ENCODE peak calls at places on chromosome 22, in six cellular contexts. C is AG04450; N is astrocyte of the spinal cord; L is body of pancreas; W is CD8-positive, alpha-beta T cell; Q is lung. U is an unnamed sample.

GRCh38 chr22:38310518-38311330 is 6.5 kb downstream of the CSNK1E start:
- DNase-seq in C (no peak), N (no peak), L (no peak), W (no peak), Q (no peak), U (no peak)

GRCh38 chr22:25853902-25854301 is 111.9 kb downstream of the MYO18B start:
- DNase-seq in C (no peak), N (no peak), L (no peak), W (no peak), Q (no peak), U (no peak)

GRCh38 chr22:24235315-24235714 is 9.6 kb downstream of the GGT5 start:
- DNase-seq in C (no peak), N (no peak), L (no peak), W (no peak), Q (no peak), U (no peak)

GRCh38 chr22:30614879-30615278 is 7.9 kb downstream of the TCN2 start:
- DNase-seq in C (no peak), N (no peak), L (no peak), W (no peak), Q (no peak), U (no peak)

GRCh38 chr22:29954203-29954855 is 71.4 kb downstream of the MTMR3 start:
- DNase-seq in C (no peak), N (no peak), L (no peak), W (no peak), Q (no peak), U (no peak)

GRCh38 chr22:48566741-48567140 is 1260.9 kb downstream of the BRD1 start:
- DNase-seq in C (no peak), N (no peak), L (no peak), W (no peak), Q (no peak), U (no peak)

GRCh38 chr22:36027579-36027959 is 1.1 kb downstream of the RBFOX2 start:
- DNase-seq in C (no peak), N (no peak), L (peak), W (no peak), Q (no peak), U (no peak)

GRCh38 chr22:22871536-22872278 is 15.9 kb upstream of the IGLL5 start:
- DNase-seq in C (no peak), N (no peak), L (no peak), W (no peak), Q (no peak), U (no peak)

GRCh38 chr22:26673485-26673884 is 16.1 kb downstream of the MIAT start:
- DNase-seq in C (no peak), N (no peak), L (no peak), W (peak), Q (no peak), U (peak)

GRCh38 chr22:47654922-47655451 is 892.5 kb downstream of the TBC1D22A start:
- DNase-seq in C (no peak), N (no peak), L (no peak), W (no peak), Q (no peak), U (no peak)

GRCh38 chr22:22239311-22239939 is 5.2 kb upstream of the VPREB1 start:
- DNase-seq in C (no peak), N (no peak), L (no peak), W (no peak), Q (no peak), U (no peak)

GRCh38 chr22:36586852-36587251 is 57.9 kb upstream of the EIF3D start:
- DNase-seq in C (no peak), N (no peak), L (no peak), W (no peak), Q (no peak), U (no peak)

GRCh38 chr22:20542736-20543135 is 35.3 kb downstream of the MED15 start:
- DNase-seq in C (no peak), N (no peak), L (no peak), W (no peak), Q (no peak), U (no peak)

GRCh38 chr22:24578355-24579241 is 14.3 kb downstream of the LRRC75B start:
- DNase-seq in C (no peak), N (no peak), L (no peak), W (no peak), Q (no peak), U (no peak)

GRCh38 chr22:30829901-30830550 is 135.4 kb downstream of the OSBP2 start:
- DNase-seq in C (peak), N (peak), L (no peak), W (no peak), Q (no peak), U (peak)

GRCh38 chr22:36329217-36330078 is 58.3 kb downstream of the MYH9 start:
- DNase-seq in C (peak), N (peak), L (peak), W (peak), Q (peak), U (peak)

GRCh38 chr22:19056951-19057401 is 65.2 kb downstream of the DGCR2 start:
- DNase-seq in C (no peak), N (no peak), L (no peak), W (no peak), Q (no peak), U (no peak)

GRCh38 chr22:24140357-24140756 is 40.9 kb upstream of the SUSD2 start:
- DNase-seq in C (no peak), N (no peak), L (no peak), W (no peak), Q (no peak), U (no peak)

GRCh38 chr22:20437253-20438065 is at the start of gene SCARF2:
- DNase-seq in C (no peak), N (peak), L (no peak), W (no peak), Q (no peak), U (peak)

GRCh38 chr22:17152340-17152739 is 6.7 kb downstream of the HDHD5 start:
- DNase-seq in C (no peak), N (no peak), L (no peak), W (no peak), Q (no peak), U (no peak)

GRCh38 chr22:30186048-30186447 is 60.5 kb downstream of the LIF start:
- DNase-seq in C (no peak), N (no peak), L (no peak), W (no peak), Q (no peak), U (no peak)

GRCh38 chr22:29992341-29993275 is 87.7 kb upstream of the HORMAD2 start:
- DNase-seq in C (no peak), N (peak), L (no peak), W (no peak), Q (no peak), U (no peak)

GRCh38 chr22:42069801-42070516 is 653 bp downstream of the NAGA start:
- DNase-seq in C (no peak), N (peak), L (peak), W (peak), Q (no peak), U (no peak)

GRCh38 chr22:47612136-47612910 is 849.9 kb downstream of the TBC1D22A start:
- DNase-seq in C (no peak), N (no peak), L (no peak), W (no peak), Q (no peak), U (no peak)

GRCh38 chr22:34833982-34834510 is 231.9 kb upstream of the ISX start:
- DNase-seq in C (no peak), N (no peak), L (no peak), W (no peak), Q (no peak), U (no peak)

GRCh38 chr22:36755316-36755715 is 20.6 kb downstream of the IFT27 start:
- DNase-seq in C (no peak), N (no peak), L (no peak), W (no peak), Q (no peak), U (no peak)

GRCh38 chr22:22933100-22933806 is 45.6 kb downstream of the IGLL5 start:
- DNase-seq in C (no peak), N (no peak), L (no peak), W (no peak), Q (no peak), U (no peak)

GRCh38 chr22:37566329-37566837 is 6.1 kb downstream of the CDC42EP1 start:
- DNase-seq in C (no peak), N (no peak), L (no peak), W (peak), Q (no peak), U (no peak)

GRCh38 chr22:36814796-36815195 is 2.0 kb downstream of the PVALB start:
- DNase-seq in C (no peak), N (no peak), L (no peak), W (no peak), Q (no peak), U (no peak)

GRCh38 chr22:36948273-36949055 is 35.0 kb downstream of the CSF2RB start:
- DNase-seq in C (no peak), N (no peak), L (no peak), W (no peak), Q (no peak), U (peak)

GRCh38 chr22:19933328-19934241 is 8.0 kb upstream of the COMT start:
- DNase-seq in C (no peak), N (no peak), L (no peak), W (no peak), Q (no peak), U (no peak)

GRCh38 chr22:19971276-19972124 is 29.9 kb upstream of the TXNRD2 start:
- DNase-seq in C (no peak), N (no peak), L (no peak), W (peak), Q (no peak), U (no peak)

GRCh38 chr22:17451251-17451765 is 82.0 kb downstream of the CECR2 start:
- DNase-seq in C (no peak), N (no peak), L (no peak), W (no peak), Q (no peak), U (no peak)

GRCh38 chr22:23263651-23264555 is 83.6 kb downstream of the BCR start:
- DNase-seq in C (no peak), N (no peak), L (peak), W (peak), Q (no peak), U (no peak)

GRCh38 chr22:19291580-19292261 is at the start of gene CLTCL1:
- DNase-seq in C (peak), N (peak), L (peak), W (peak), Q (peak), U (peak)

GRCh38 chr22:46362934-46363515 is 27.5 kb downstream of the TRMU start:
- DNase-seq in C (no peak), N (no peak), L (no peak), W (no peak), Q (no peak), U (no peak)

GRCh38 chr22:46363611-46364321 is 28.3 kb downstream of the TRMU start:
- DNase-seq in C (no peak), N (no peak), L (no peak), W (no peak), Q (no peak), U (no peak)

GRCh38 chr22:46360891-46361290 is 25.4 kb downstream of the TRMU start:
- DNase-seq in C (no peak), N (no peak), L (no peak), W (no peak), Q (no peak), U (no peak)

GRCh38 chr22:46361861-46362220 is 26.3 kb downstream of the TRMU start:
- DNase-seq in C (no peak), N (no peak), L (no peak), W (no peak), Q (no peak), U (no peak)

GRCh38 chr22:46362221-46362933 is 26.9 kb downstream of the TRMU start:
- DNase-seq in C (no peak), N (no peak), L (no peak), W (no peak), Q (no peak), U (no peak)
- TF ChIP-seq CTCF in C (no peak), N (no peak), L (no peak), W (no peak), Q (no peak), U (no peak)

DNA sequence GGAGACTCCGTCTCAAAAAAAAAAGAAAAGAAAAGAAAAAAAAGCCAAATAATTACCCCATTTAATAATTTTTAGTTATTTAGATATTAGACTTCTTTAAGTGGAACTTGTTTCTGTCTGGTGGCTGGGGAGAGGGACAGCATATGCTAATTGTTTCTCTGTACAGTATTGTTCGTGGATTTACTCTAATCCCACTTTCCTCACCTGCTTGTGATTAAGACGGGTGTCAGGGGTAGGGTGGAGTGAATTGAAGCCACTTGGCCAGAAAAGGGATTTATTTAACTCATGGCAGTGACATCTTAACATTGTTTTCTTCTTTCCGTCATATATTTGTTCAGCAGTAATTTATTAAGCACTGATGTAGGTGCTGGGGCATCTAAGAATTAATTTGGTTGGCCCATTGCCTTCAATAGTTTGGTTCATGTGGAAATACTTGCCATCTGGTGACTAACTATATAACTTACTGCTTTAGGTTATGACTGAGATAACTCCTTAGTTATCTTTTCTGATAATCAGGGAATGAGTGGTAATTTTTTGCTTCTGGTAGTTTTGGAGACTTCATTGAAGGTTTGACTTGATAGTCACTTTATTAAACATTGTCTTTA is 4.6 kb downstream of the TNRC6B start:
- DNase-seq in C (no peak), N (no peak), L (no peak), W (no peak), Q (no peak), U (no peak)
- H3K4me3 ChIP-seq in C (no peak), N (no peak), L (no peak), W (no peak), Q (no peak), U (no peak)

GRCh38 chr22:43624144-43624998 is 187.7 kb downstream of the EFCAB6 start:
- DNase-seq in C (no peak), N (peak), L (no peak), W (no peak), Q (no peak), U (no peak)
- TF ChIP-seq CTCF in C (no peak), N (no peak), L (no peak), W (no peak), Q (no peak), U (no peak)

GRCh38 chr22:50676211-50676636 is 3.6 kb downstream of the SHANK3 start:
- DNase-seq in C (no peak), N (no peak), L (no peak), W (no peak), Q (no peak), U (no peak)
- H3K4me3 ChIP-seq in C (no peak), N (no peak), L (no peak), W (no peak), Q (peak), U (no peak)

GRCh38 chr22:27724706-27725105 is 76.8 kb downstream of the MN1 start:
- DNase-seq in C (no peak), N (no peak), L (no peak), W (no peak), Q (no peak), U (no peak)

GRCh38 chr22:27723708-27724107 is 77.8 kb downstream of the MN1 start:
- DNase-seq in C (no peak), N (no peak), L (no peak), W (no peak), Q (no peak), U (no peak)

GRCh38 chr22:27724181-27724580 is 77.4 kb downstream of the MN1 start:
- DNase-seq in C (no peak), N (no peak), L (no peak), W (no peak), Q (no peak), U (peak)

GRCh38 chr22:27720860-27721259 is 80.7 kb downstream of the MN1 start:
- DNase-seq in C (no peak), N (no peak), L (no peak), W (no peak), Q (no peak), U (no peak)

GRCh38 chr22:27723150-27723549 is 78.4 kb downstream of the MN1 start:
- DNase-seq in C (no peak), N (no peak), L (no peak), W (no peak), Q (no peak), U (no peak)
- TF ChIP-seq CTCF in C (peak), N (no peak), L (no peak), W (no peak), Q (no peak), U (peak)

GRCh38 chr22:44444341-44445306 is 53.4 kb downstream of the RTL6 start:
- DNase-seq in C (no peak), N (no peak), L (no peak), W (no peak), Q (no peak), U (no peak)

GRCh38 chr22:44446483-44446882 is 51.5 kb downstream of the RTL6 start:
- DNase-seq in C (no peak), N (no peak), L (no peak), W (no peak), Q (no peak), U (no peak)

GRCh38 chr22:44445307-44445680 is 52.7 kb downstream of the RTL6 start:
- DNase-seq in C (no peak), N (no peak), L (no peak), W (no peak), Q (no peak), U (no peak)

GRCh38 chr22:44443641-44444235 is 54.3 kb downstream of the RTL6 start:
- DNase-seq in C (no peak), N (no peak), L (no peak), W (no peak), Q (no peak), U (no peak)

DNA sequence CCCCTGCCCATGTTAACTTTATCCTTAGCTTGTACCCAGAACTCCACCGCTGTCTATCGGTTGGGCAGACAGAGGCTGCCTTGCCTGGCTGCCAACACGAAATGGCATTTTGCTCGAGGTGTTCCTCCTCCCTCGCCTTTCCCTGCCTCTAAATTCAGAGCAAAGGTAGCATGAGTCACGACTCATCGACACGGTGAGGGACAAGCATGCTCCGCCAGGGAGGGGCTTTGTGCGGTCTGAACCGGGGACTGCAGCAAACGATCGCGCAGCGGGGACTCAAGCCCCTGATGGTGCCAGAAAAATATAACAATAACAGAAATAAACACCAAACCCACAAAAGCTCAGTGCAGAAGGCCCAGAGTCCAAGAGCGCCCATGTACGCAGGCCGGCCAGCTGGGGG is 52.3 kb downstream of the RTL6 start:
- DNase-seq in C (no peak), N (no peak), L (no peak), W (no peak), Q (no peak), U (no peak)
- H3K4me3 ChIP-seq in C (no peak), N (no peak), L (no peak), W (no peak), Q (no peak), U (no peak)

GRCh38 chr22:49823289-49824045 is 4.2 kb downstream of the BRD1 start:
- DNase-seq in C (no peak), N (no peak), L (no peak), W (no peak), Q (no peak), U (no peak)

GRCh38 chr22:49824936-49825335 is 2.7 kb downstream of the BRD1 start:
- DNase-seq in C (no peak), N (no peak), L (no peak), W (no peak), Q (no peak), U (no peak)

GRCh38 chr22:49817359-49817758 is 10.3 kb downstream of the BRD1 start:
- DNase-seq in C (no peak), N (no peak), L (no peak), W (no peak), Q (no peak), U (no peak)

GRCh38 chr22:49824185-49824925 is 3.3 kb downstream of the BRD1 start:
- DNase-seq in C (no peak), N (no peak), L (no peak), W (no peak), Q (no peak), U (no peak)

DNA sequence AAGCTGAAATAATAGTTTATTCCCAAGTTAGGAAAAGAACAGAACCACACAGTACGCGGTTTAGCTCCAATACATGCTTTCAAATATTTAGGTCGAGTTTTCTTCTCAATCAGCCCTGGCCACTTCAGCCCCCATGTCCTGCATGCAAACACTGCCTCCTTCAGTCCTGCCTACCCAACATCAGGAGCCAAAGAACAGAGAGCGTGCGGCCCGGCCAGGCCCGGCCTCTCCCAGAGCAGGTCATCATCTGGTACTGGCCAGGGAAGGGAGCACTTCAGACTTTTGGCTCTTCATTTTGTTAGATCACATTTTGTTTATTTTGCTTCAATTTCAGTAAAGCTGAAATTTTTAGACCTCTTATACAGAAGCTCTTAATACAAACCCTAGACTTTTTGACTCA is 6.7 kb downstream of the BRD1 start:
- DNase-seq in C (no peak), N (no peak), L (no peak), W (no peak), Q (no peak), U (no peak)
- TF ChIP-seq CTCF in C (no peak), N (no peak), L (no peak), W (no peak), Q (no peak), U (no peak)

U was measured in fibroblast of pulmonary artery.